ENCODE peak calls at places on chromosomes 7 and 10, in six cellular contexts. A, K, Q, V, H and T are unnamed samples.

GRCh38 chr7:151087247-151088018 is 1.2 kb downstream of the AGAP3 start:
- DNase-seq in A (peak), K (peak), Q (no peak), V (peak), H (peak), T (peak)

GRCh38 chr7:4809091-4809591 is 33.7 kb downstream of the AP5Z1 start:
- DNase-seq in A (no peak), K (no peak), Q (no peak), V (no peak), H (no peak), T (no peak)

GRCh38 chr10:75513292-75513691 is 81.9 kb downstream of the LRMDA start:
- DNase-seq in A (no peak), K (no peak), Q (no peak), V (no peak), H (no peak), T (no peak)

GRCh38 chr7:66283003-66283920 is 78.1 kb downstream of the TPST1 start:
- DNase-seq in A (no peak), K (no peak), Q (no peak), V (no peak), H (no peak), T (peak)

GRCh38 chr7:5622746-5623145 is 158.7 kb downstream of the RNF216 start:
- DNase-seq in A (no peak), K (no peak), Q (no peak), V (no peak), H (no peak), T (no peak)

GRCh38 chr10:29534590-29534989 is 100.2 kb downstream of the SVIL start:
- DNase-seq in A (no peak), K (no peak), Q (no peak), V (no peak), H (peak), T (no peak)

GRCh38 chr7:137403282-137403681 is 59.7 kb upstream of the PTN start:
- DNase-seq in A (no peak), K (no peak), Q (no peak), V (no peak), H (no peak), T (no peak)

GRCh38 chr10:43202224-43202656 is 64.0 kb downstream of the CSGALNACT2 start:
- DNase-seq in A (peak), K (no peak), Q (peak), V (peak), H (peak), T (no peak)

GRCh38 chr10:101301111-101301731 is 52.7 kb upstream of the BTRC start:
- DNase-seq in A (peak), K (peak), Q (no peak), V (no peak), H (peak), T (peak)

GRCh38 chr7:1927942-1928341 is 257.9 kb downstream of the ELFN1 start:
- DNase-seq in A (no peak), K (peak), Q (no peak), V (no peak), H (no peak), T (no peak)

GRCh38 chr7:132138817-132139216 is 437.5 kb downstream of the PLXNA4 start:
- DNase-seq in A (no peak), K (no peak), Q (no peak), V (no peak), H (no peak), T (peak)

GRCh38 chr7:120941856-120942255 is 8.7 kb upstream of the ING3 start:
- DNase-seq in A (no peak), K (no peak), Q (no peak), V (no peak), H (no peak), T (no peak)

GRCh38 chr10:124998624-124999291 is 56.8 kb downstream of the ZRANB1 start:
- DNase-seq in A (peak), K (peak), Q (no peak), V (peak), H (peak), T (no peak)

GRCh38 chr10:43679509-43679908 is 30.8 kb upstream of the ZNF32 start:
- DNase-seq in A (peak), K (no peak), Q (no peak), V (peak), H (peak), T (no peak)

GRCh38 chr10:77228559-77228958 is 409.0 kb downstream of the KCNMA1 start:
- DNase-seq in A (no peak), K (no peak), Q (no peak), V (no peak), H (no peak), T (no peak)

GRCh38 chr10:126536148-126536547 is 134.3 kb downstream of the C10orf90 start:
- DNase-seq in A (no peak), K (no peak), Q (no peak), V (no peak), H (no peak), T (no peak)

GRCh38 chr10:16030562-16030961 is 170.3 kb upstream of the MINDY3 start:
- DNase-seq in A (no peak), K (no peak), Q (no peak), V (no peak), H (no peak), T (no peak)

GRCh38 chr10:89001428-89002072 is 11.0 kb downstream of the FAS start:
- DNase-seq in A (no peak), K (no peak), Q (no peak), V (no peak), H (no peak), T (no peak)

GRCh38 chr10:57696641-57697040 is 571.1 kb downstream of the IPMK start:
- DNase-seq in A (no peak), K (no peak), Q (no peak), V (no peak), H (no peak), T (no peak)

GRCh38 chr7:108181073-108181985 is 51.2 kb upstream of the LAMB4 start:
- DNase-seq in A (no peak), K (no peak), Q (no peak), V (no peak), H (no peak), T (no peak)

GRCh38 chr7:35993113-35993512 is 159.9 kb upstream of the EEPD1 start:
- DNase-seq in A (no peak), K (no peak), Q (no peak), V (no peak), H (no peak), T (no peak)

GRCh38 chr7:2804227-2804763 is 39.8 kb downstream of the GNA12 start:
- DNase-seq in A (peak), K (no peak), Q (no peak), V (no peak), H (peak), T (no peak)

GRCh38 chr7:80883188-80884025 is 35.4 kb downstream of the SEMA3C start:
- DNase-seq in A (no peak), K (no peak), Q (no peak), V (no peak), H (peak), T (peak)

GRCh38 chr10:104309980-104310978 is 28.0 kb downstream of the ITPRIP start:
- DNase-seq in A (no peak), K (peak), Q (no peak), V (peak), H (peak), T (peak)
- TF ChIP-seq POLR2A in A (no peak), K (no peak), Q (no peak), V (no peak), H (peak), T (no peak)

GRCh38 chr7:104956753-104957450 is 57.1 kb upstream of the KMT2E start:
- DNase-seq in A (no peak), K (no peak), Q (no peak), V (no peak), H (no peak), T (peak)
- TF ChIP-seq POLR2A in A (no peak), K (no peak), Q (no peak), V (no peak), H (no peak), T (no peak)

GRCh38 chr10:21497177-21497807 is 28.2 kb downstream of the SKIDA1 start:
- DNase-seq in A (peak), K (peak), Q (no peak), V (peak), H (peak), T (peak)

GRCh38 chr10:21494221-21495001 is 31.1 kb downstream of the SKIDA1 start:
- DNase-seq in A (no peak), K (peak), Q (no peak), V (no peak), H (peak), T (no peak)

GRCh38 chr10:21496285-21497176 is 29.0 kb downstream of the SKIDA1 start:
- DNase-seq in A (peak), K (peak), Q (no peak), V (peak), H (peak), T (no peak)

GRCh38 chr10:21495002-21495685 is 30.3 kb downstream of the SKIDA1 start:
- DNase-seq in A (no peak), K (peak), Q (no peak), V (peak), H (no peak), T (no peak)

DNA sequence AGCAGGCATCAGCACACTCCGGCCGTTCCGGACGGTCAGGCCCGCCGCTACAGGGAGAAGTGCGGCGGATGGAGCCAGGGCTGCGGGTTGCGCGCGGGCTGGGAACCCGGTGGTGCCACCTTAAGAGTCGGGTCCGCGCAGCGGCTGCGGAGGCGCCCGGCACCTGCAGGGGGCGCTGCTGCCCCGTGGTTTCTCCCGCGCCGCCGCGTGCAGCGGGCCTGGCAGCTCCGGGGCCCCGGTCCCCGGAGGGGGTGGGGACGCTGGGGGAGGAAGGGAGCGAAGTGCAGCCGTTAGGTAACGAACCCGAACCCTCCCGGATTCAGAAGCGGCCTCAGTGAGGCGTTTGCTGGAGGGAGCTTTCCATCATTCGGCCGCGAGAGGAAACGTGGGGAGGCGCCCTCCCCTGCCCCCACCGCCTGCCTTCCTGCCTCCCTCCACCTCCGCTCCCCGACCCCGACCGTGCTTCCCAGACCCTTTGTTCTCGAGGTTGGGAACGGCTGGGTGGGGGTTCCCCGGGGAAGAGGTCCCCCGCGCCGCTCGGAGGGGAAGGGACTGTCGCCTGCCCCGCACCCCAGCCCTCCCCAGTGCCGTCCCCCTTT is 29.7 kb downstream of the SKIDA1 start:
- DNase-seq in A (peak), K (peak), Q (peak), V (peak), H (peak), T (peak)
- TF ChIP-seq POLR2A in A (no peak), K (peak), Q (peak), V (no peak), H (peak), T (peak)

GRCh38 chr10:102743588-102744373 is at the start of gene WBP1L:
- DNase-seq in A (peak), K (peak), Q (peak), V (peak), H (peak), T (peak)
- TF ChIP-seq POLR2A in A (peak), K (peak), Q (peak), V (peak), H (peak), T (peak)

GRCh38 chr10:99873846-99874245 is 91.4 kb downstream of the ABCC2 start:
- DNase-seq in A (no peak), K (no peak), Q (no peak), V (no peak), H (no peak), T (no peak)

GRCh38 chr10:99870051-99870730 is 87.8 kb downstream of the ABCC2 start:
- DNase-seq in A (no peak), K (no peak), Q (no peak), V (no peak), H (no peak), T (no peak)

GRCh38 chr10:99874341-99875085 is 92.1 kb downstream of the ABCC2 start:
- DNase-seq in A (no peak), K (no peak), Q (no peak), V (no peak), H (no peak), T (no peak)

GRCh38 chr10:99872367-99873162 is 90.1 kb downstream of the ABCC2 start:
- DNase-seq in A (no peak), K (no peak), Q (no peak), V (no peak), H (no peak), T (no peak)

DNA sequence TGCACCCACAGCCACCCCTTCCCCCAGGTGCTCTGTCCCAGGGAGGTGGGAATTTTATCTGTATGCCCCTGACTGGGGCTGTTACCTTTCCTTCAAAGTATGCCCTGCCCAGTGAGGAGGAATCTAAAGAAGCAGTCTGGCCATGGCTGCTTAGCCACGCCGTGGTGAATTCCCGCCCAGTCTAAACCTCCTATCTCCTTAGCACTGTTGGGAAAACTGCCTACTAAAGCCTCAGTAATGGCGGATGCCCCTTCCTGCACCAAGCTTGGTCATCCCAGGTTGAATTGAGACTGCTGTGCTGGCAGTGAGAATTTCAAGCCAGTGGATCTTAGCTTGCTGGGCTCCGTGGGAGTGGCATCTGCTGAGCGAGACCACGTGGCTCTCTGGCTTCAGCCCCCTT is 87.1 kb downstream of the ABCC2 start:
- DNase-seq in A (no peak), K (no peak), Q (no peak), V (no peak), H (no peak), T (no peak)
- TF ChIP-seq POLR2A in A (no peak), K (no peak), Q (no peak), V (no peak), H (no peak), T (no peak)

GRCh38 chr7:55133630-55134392 is 115.0 kb downstream of the EGFR start:
- DNase-seq in A (no peak), K (peak), Q (no peak), V (no peak), H (peak), T (peak)
- TF ChIP-seq POLR2A in A (no peak), K (no peak), Q (no peak), V (no peak), H (no peak), T (peak)

GRCh38 chr10:54622017-54622416 is 179.0 kb downstream of the PCDH15 start:
- DNase-seq in A (no peak), K (no peak), Q (no peak), V (no peak), H (no peak), T (no peak)
- TF ChIP-seq POLR2A in A (no peak), K (no peak), Q (no peak), V (no peak), H (no peak), T (no peak)